ENCODE peak calls at places on chromosomes 5 and 9, in six cellular contexts. G is pancreas, A is upper lobe of right lung, S is heart left ventricle, X is PC-3, I is Caco-2. U is an unnamed sample.

GRCh38 chr5:165066751-165067150 is 1561.3 kb downstream of the MAT2B start:
- DNase-seq in G (no peak), A (no peak), S (no peak), X (no peak), I (no peak), U (no peak)

GRCh38 chr5:150764530-150764929 is 5.7 kb upstream of the DCTN4 start:
- DNase-seq in G (no peak), A (no peak), S (no peak), X (no peak), I (no peak), U (no peak)

GRCh38 chr9:19799784-19800183 is 10.9 kb upstream of the SLC24A2 start:
- DNase-seq in G (no peak), A (no peak), S (no peak), X (no peak), I (no peak), U (no peak)

GRCh38 chr9:21873540-21874221 is 71.2 kb downstream of the MTAP start:
- DNase-seq in G (no peak), A (no peak), S (no peak), X (peak), I (no peak), U (no peak)

GRCh38 chr5:123545506-123545905 is 33.5 kb downstream of the CSNK1G3 start:
- DNase-seq in G (no peak), A (no peak), S (no peak), X (peak), I (peak), U (no peak)

GRCh38 chr9:92332577-92333287 is 7.0 kb downstream of the CENPP start:
- DNase-seq in G (no peak), A (no peak), S (no peak), X (no peak), I (no peak), U (no peak)

GRCh38 chr5:111169269-111169668 is 54.9 kb upstream of the CAMK4 start:
- DNase-seq in G (no peak), A (no peak), S (no peak), X (no peak), I (no peak), U (no peak)

GRCh38 chr5:37717613-37718431 is 122.0 kb downstream of the GDNF start:
- DNase-seq in G (peak), A (peak), S (peak), X (peak), I (peak), U (no peak)

GRCh38 chr5:109645591-109646236 is 44.0 kb upstream of the MAN2A1 start:
- DNase-seq in G (no peak), A (no peak), S (no peak), X (no peak), I (no peak), U (peak)

GRCh38 chr9:76637426-76637825 is 126.8 kb upstream of the PCA3 start:
- DNase-seq in G (no peak), A (no peak), S (no peak), X (no peak), I (no peak), U (no peak)

GRCh38 chr9:19464061-19464763 is 55.4 kb downstream of the ACER2 start:
- DNase-seq in G (no peak), A (no peak), S (no peak), X (no peak), I (no peak), U (no peak)

GRCh38 chr9:131981116-131981847 is 98.4 kb downstream of the MED27 start:
- DNase-seq in G (no peak), A (no peak), S (no peak), X (peak), I (no peak), U (no peak)

GRCh38 chr5:83964235-83964634 is 243.6 kb upstream of the HAPLN1 start:
- DNase-seq in G (no peak), A (no peak), S (no peak), X (peak), I (no peak), U (no peak)

GRCh38 chr9:92489209-92489608 is 6.9 kb upstream of the ASPN start:
- DNase-seq in G (no peak), A (no peak), S (no peak), X (peak), I (no peak), U (no peak)

GRCh38 chr5:166909040-166909439 is 1382.4 kb upstream of the WWC1 start:
- DNase-seq in G (no peak), A (no peak), S (no peak), X (peak), I (no peak), U (no peak)

GRCh38 chr5:79186455-79186854 is 49.5 kb upstream of the JMY start:
- DNase-seq in G (no peak), A (no peak), S (no peak), X (no peak), I (no peak), U (no peak)

GRCh38 chr9:133589454-133590227 is 19.5 kb downstream of the FAM163B start:
- DNase-seq in G (no peak), A (no peak), S (no peak), X (no peak), I (peak), U (no peak)

GRCh38 chr5:133155326-133155969 is 103.6 kb downstream of the HSPA4 start:
- DNase-seq in G (no peak), A (no peak), S (no peak), X (no peak), I (no peak), U (no peak)

GRCh38 chr5:154510156-154510555 is 32.1 kb upstream of the HAND1 start:
- DNase-seq in G (no peak), A (peak), S (no peak), X (no peak), I (no peak), U (no peak)

GRCh38 chr5:33233013-33233463 is 207.7 kb upstream of the TARS1 start:
- DNase-seq in G (no peak), A (no peak), S (no peak), X (no peak), I (no peak), U (no peak)

GRCh38 chr5:33235304-33235703 is 205.5 kb upstream of the TARS1 start:
- DNase-seq in G (no peak), A (no peak), S (no peak), X (no peak), I (no peak), U (no peak)

GRCh38 chr5:111364992-111365391 is 140.8 kb downstream of the CAMK4 start:
- DNase-seq in G (no peak), A (no peak), S (no peak), X (peak), I (peak), U (no peak)

GRCh38 chr5:10567781-10568321 is 4.0 kb downstream of the ANKRD33B start:
- DNase-seq in G (no peak), A (no peak), S (no peak), X (no peak), I (no peak), U (no peak)
- H3K4me3 ChIP-seq in G (no peak), A (no peak), S (no peak), X (no peak), I (no peak), U (peak)

GRCh38 chr5:73299665-73300435 is 126.9 kb downstream of the TMEM174 start:
- DNase-seq in G (no peak), A (no peak), S (no peak), X (no peak), I (no peak), U (no peak)
- H3K4me3 ChIP-seq in G (no peak), A (no peak), S (no peak), X (peak), I (no peak), U (peak)

DNA sequence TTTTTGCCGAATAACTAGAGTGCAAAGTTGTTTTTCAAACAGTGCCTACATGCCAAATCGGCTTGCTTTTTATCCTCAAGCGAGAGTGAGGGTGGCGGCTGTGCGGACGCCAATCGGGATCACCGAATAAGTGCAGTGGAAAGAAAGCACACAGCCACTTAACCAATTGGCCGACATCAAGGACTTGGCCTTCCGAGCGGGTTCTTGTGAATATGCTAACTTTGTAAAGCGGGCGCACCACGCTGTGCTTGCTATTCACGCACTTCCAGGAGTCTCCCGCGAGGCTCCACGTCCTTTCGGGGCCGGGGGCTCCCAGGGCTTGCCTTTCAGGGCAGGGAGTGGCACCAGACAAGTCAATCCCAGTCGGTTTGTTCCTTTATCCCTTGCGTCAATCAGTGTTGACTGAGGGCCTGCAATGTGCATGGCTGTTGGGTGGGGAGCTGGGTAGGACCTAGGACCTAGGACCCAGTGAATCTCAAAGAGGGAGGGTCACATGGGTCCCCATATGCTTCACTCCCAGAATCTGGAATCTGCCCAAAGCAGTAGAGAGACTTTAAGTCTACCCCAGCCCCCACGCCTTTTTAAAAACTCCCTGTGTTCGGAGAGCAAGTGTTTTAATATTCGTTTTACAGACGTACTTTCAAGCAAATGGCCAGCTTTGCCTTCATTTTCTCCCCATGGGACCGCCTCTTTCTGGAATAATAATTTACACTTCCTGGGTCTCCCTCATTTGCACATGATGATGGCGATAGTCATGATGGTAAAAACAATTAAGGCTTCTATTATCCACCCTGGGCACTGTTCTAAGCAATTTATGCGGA is 2.0 kb upstream of the GCNT4 start:
- DNase-seq in G (peak), A (peak), S (peak), X (no peak), I (peak), U (peak)
- H3K4me3 ChIP-seq in G (peak), A (peak), S (peak), X (peak), I (peak), U (peak)

DNA sequence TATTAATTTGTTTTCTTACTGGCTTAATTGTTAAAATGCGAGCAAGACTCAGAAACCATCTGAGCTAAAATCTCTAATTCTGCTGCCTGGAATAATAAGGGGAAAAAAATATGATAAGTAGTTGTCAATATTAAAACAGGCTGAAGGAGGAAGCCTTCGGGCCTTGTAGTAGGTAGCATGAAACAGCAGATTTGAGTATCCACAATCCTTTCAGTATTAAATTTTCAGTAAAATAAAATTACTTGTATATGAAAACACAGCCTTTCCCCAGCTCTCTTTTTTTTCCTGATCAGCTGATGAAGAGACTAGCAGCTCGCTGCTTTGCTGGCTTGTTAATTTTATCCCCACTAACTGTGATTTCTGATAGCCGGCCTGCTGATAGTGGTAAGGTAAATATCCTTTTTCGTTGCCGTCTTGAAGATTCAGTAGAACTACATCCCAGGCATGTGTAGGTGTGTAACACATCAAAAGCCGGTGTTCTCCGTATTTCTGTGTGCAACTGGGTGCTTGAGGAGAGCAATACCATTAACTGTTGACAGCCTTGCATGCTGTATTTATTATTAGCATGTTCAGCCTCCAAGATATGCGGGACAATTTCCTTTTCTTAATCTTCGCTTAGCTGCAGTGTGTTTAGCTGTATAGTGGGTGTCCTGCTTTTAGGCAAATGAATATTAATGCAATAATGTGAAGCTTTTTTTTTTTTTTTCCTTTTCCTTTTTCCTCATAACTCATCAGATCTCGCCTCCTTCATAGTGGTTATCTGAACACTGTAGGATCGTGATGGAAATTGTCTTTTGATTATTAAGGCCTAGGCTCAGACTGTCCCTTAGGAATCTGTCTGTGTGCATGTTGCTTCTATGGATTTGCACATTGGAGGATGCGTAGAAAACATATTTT is 144.6 kb downstream of the SMARCA2 start:
- DNase-seq in G (no peak), A (no peak), S (no peak), X (peak), I (no peak), U (no peak)
- H3K4me3 ChIP-seq in G (no peak), A (peak), S (peak), X (peak), I (no peak), U (peak)